ENCODE peak calls at places on chromosomes 12 and 14, in six cellular contexts. M, Y, X, G, H and W are unnamed samples.

GRCh38 chr14:77044776-77045569 is 16.5 kb upstream of the IRF2BPL start:
- DNase-seq in M (no peak), Y (no peak), X (no peak), G (peak; percentile 88), H (no peak), W (peak; percentile 92)

GRCh38 chr14:29528889-29529288 is 398.8 kb downstream of the PRKD1 start:
- DNase-seq in M (no peak), Y (no peak), X (no peak), G (no peak), H (no peak), W (no peak)

GRCh38 chr12:113260127-113260526 is 38.9 kb downstream of the TPCN1 start:
- DNase-seq in M (no peak), Y (no peak), X (no peak), G (no peak), H (no peak), W (no peak)

GRCh38 chr12:7645395-7646177 is 20.1 kb downstream of the APOBEC1 start:
- DNase-seq in M (no peak), Y (peak; percentile 46), X (no peak), G (no peak), H (no peak), W (peak; percentile 51)

GRCh38 chr14:105894978-105895881 is 368.8 kb downstream of the TMEM121 start:
- DNase-seq in M (peak; percentile 30), Y (no peak), X (no peak), G (no peak), H (no peak), W (no peak)

GRCh38 chr12:91618281-91618680 is 435.7 kb upstream of the DCN start:
- DNase-seq in M (no peak), Y (no peak), X (no peak), G (no peak), H (no peak), W (no peak)

GRCh38 chr14:52356025-52356424 is 41.9 kb downstream of the PTGER2 start:
- DNase-seq in M (no peak), Y (no peak), X (no peak), G (no peak), H (no peak), W (peak; percentile 13)

GRCh38 chr14:33686218-33686617 is 264.7 kb downstream of the EGLN3 start:
- DNase-seq in M (no peak), Y (no peak), X (peak; percentile 81), G (no peak), H (no peak), W (peak; percentile 31)

GRCh38 chr14:64674829-64675228 is 29.4 kb upstream of the PLEKHG3 start:
- DNase-seq in M (no peak), Y (no peak), X (no peak), G (no peak), H (no peak), W (no peak)

GRCh38 chr12:114302117-114302516 is 103.8 kb downstream of the TBX5 start:
- DNase-seq in M (no peak), Y (no peak), X (no peak), G (no peak), H (no peak), W (no peak)

GRCh38 chr12:76586764-76587395 is 27.3 kb upstream of the OSBPL8 start:
- DNase-seq in M (no peak), Y (no peak), X (no peak), G (peak; percentile 35), H (peak; percentile 13), W (peak; percentile 73)

GRCh38 chr12:1935700-1936378 is 17.4 kb upstream of the CACNA2D4 start:
- DNase-seq in M (no peak), Y (no peak), X (no peak), G (peak; percentile 13), H (no peak), W (no peak)

DNA sequence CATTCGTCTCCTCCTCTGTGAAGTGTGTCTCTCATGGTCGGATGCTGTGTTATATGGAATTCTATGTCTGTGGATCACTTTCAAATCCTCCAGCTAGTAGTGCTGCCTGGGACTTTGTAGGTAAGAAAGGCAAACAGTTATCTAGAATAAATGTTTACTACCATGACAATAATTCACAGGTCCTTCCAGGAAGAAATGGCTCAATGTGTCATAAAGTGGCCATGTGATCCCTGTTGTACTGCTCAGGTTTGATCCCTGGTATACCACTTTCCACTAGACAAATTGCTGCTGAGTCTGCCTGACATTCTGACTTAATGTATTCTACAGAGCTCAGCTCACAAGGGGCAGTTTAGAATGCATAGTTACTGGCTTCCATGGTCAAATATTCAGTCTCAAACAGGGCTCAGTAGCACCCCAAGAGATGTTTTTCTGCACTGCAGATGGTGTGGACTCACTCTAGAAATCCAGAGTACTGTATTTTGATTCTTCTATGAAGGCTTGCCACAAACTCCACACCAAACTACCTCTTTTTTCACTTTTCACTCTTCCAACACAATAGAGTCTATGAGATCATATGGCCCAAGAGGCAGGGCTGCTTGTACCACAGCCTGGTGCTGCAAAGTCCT is 21.8 kb downstream of the TSHR start:
- DNase-seq in M (no peak), Y (no peak), X (no peak), G (no peak), H (no peak), W (no peak)
- TF ChIP-seq CTCF in M (no peak), Y (no peak), X (no peak), G (no peak), H (no peak), W (no peak)

DNA sequence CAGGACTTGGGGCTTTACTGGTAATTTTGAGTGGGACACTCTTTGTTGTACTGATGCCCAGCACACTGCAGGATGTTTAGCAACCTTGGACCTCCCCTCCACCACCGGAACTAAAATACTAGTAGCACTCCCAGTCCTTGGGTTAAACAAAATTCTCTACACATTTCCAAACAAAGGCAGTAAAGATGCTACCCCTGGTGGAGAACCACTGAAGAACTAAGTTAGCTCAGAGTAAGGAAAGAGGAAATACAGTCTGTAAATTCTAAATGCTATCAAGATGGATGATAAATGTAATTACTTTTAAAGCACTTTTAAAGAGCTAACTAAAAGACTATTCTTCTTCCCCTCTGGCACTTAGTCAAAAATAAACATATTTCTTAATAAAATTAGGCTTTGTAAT is 64.1 kb downstream of the LRP6 start:
- DNase-seq in M (no peak), Y (no peak), X (no peak), G (no peak), H (no peak), W (no peak)
- TF ChIP-seq CTCF in M (no peak), Y (no peak), X (no peak), G (no peak), H (peak; percentile 13), W (no peak)

DNA sequence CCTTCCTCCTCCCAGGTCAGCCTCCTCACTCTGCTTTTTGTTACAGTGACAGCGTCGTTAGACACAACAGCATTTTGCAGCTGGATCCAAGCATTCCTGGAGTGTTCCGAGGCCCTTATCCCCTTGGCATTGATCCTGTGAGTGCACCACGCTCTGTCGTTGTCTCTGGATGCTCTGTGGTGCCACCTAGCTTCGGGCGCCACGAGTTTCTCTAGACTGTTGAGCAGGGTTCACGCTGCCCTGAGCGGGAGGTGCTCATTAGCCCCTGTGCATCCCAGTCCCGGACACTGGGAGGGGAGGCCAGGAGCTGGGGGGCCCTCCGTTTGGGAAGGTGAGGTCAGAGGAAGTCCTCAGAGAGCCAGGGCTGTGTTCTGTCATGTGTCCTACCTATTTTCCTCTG is 17.3 kb upstream of the DNAH10 start:
- DNase-seq in M (no peak), Y (no peak), X (no peak), G (no peak), H (no peak), W (no peak)
- TF ChIP-seq CTCF in M (no peak), Y (no peak), X (peak; percentile 24), G (no peak), H (no peak), W (no peak)

GRCh38 chr12:84554199-84554723 is 358.3 kb downstream of the SLC6A15 start:
- DNase-seq in M (no peak), Y (no peak), X (no peak), G (no peak), H (no peak), W (no peak)

GRCh38 chr12:84551373-84551772 is 361.2 kb downstream of the SLC6A15 start:
- DNase-seq in M (no peak), Y (no peak), X (no peak), G (no peak), H (no peak), W (no peak)

GRCh38 chr12:84553331-84554117 is 359.1 kb downstream of the SLC6A15 start:
- DNase-seq in M (no peak), Y (no peak), X (no peak), G (no peak), H (no peak), W (no peak)

GRCh38 chr12:84550518-84550917 is 362.1 kb downstream of the SLC6A15 start:
- DNase-seq in M (no peak), Y (no peak), X (no peak), G (no peak), H (no peak), W (no peak)
- TF ChIP-seq CTCF in M (no peak), Y (no peak), X (no peak), G (no peak), H (no peak), W (no peak)

DNA sequence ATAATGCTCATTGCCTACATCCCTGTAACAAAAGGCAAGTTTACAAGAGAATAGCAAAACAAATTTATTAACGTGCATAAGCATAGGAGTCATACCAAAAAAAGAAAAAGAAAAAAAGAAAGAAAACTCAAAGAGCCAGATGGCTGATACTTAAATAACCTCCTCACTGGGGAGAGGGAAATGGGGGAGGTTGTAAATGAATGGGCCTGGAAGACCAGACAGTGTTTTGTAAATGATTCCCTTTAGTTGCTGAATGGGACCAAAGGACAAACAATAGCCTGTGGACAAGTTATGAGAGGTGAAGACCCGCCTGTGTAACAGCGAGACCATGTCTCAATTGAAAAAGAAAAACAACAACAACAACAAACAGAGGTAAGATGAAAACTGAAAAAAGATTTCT is 35.3 kb downstream of the CAPS2 start:
- DNase-seq in M (no peak), Y (no peak), X (no peak), G (no peak), H (no peak), W (no peak)
- TF ChIP-seq CTCF in M (no peak), Y (no peak), X (no peak), G (no peak), H (no peak), W (no peak)

GRCh38 chr12:88947486-88948043 is 367.3 kb upstream of the KITLG start:
- DNase-seq in M (no peak), Y (no peak), X (no peak), G (no peak), H (no peak), W (no peak)
- TF ChIP-seq CTCF in M (no peak), Y (no peak), X (peak; percentile 25), G (no peak), H (peak; percentile 27), W (peak; percentile 4)

DNA sequence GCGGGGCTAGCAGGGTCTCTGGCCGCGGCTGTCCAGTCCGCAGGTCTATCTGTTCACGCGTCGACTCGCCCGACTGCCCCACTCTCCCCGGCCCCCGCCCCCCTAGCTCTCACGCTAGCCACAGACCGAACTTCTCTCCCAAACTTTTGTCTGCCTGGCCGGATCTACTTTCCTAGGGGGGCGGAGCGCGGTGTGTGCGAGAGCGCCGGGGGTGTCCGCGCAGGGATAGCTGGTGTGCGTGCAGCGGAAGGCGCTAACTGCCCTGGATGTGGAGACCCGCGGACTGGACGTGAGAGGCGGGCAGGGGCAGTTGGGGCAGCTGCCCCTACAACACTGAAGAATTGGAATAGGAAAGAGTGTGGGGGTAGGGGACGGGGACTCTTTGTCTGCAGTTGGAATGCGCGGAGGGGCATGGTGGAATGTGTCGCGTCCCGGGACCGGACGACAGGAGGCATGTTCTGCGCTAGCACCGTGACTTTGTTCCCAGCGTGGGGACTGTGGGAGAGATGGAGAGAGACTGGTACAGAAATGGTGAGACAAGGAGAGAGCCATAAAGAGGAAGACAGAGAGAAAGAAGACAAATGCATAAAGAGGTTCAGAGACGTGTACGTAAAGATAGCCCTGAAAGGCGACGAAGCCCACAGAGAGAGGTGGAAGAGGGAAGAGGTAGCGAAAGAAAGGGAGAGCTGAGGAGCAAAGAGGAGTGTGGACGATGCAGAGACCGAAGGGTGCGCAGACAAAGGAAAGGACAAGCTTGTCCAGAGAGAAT is at the start of gene AJUBA:
- DNase-seq in M (peak; percentile 90), Y (peak; percentile 95), X (peak; percentile 72), G (peak; percentile 93), H (peak; percentile 82), W (peak; percentile 92)
- TF ChIP-seq CTCF in M (no peak), Y (no peak), X (no peak), G (no peak), H (no peak), W (no peak)